ENCODE peak calls at places on chromosomes 4 and X, in six cellular contexts. W is left lung, I is GM06990, Z is lung, F is epithelial cell of esophagus, B is cardiac fibroblast. D is an unnamed sample.

GRCh38 chr4:93072292-93072691 is 756.3 kb upstream of the ATOH1 start:
- DNase-seq in Z (no peak), I (no peak), F (no peak), B (no peak), W (no peak), D (no peak)

GRCh38 chr4:98780111-98780549 is 121.7 kb upstream of the TSPAN5 start:
- DNase-seq in W (no peak), F (no peak), I (no peak), Z (no peak), B (peak; percentile 41), D (no peak)

GRCh38 chr4:102836596-102836995 is 9.2 kb upstream of the UBE2D3 start:
- DNase-seq in Z (no peak), B (no peak), F (peak; percentile 27), I (no peak), W (no peak), D (no peak)

GRCh38 chr4:76375703-76376102 is 45.2 kb downstream of the CCDC158 start:
- DNase-seq in Z (no peak), I (no peak), B (no peak), F (no peak), W (no peak), D (no peak)

GRCh38 chr4:139550724-139551429 is 5.1 kb downstream of the SETD7 start:
- DNase-seq in F (no peak), I (no peak), Z (no peak), W (no peak), B (peak; percentile 29), D (no peak)

GRCh38 chr4:151169223-151169622 is 69.8 kb downstream of the RPS3A start:
- DNase-seq in B (peak; percentile 95), W (no peak), I (no peak), F (no peak), Z (peak; percentile 55), D (no peak)

GRCh38 chr4:70992354-70992753 is 1.1 kb upstream of the DCK start:
- DNase-seq in F (peak; percentile 75), W (no peak), Z (no peak), I (no peak), B (no peak), D (no peak)

GRCh38 chrX:11666180-11666579 is 460 bp upstream of the ARHGAP6 start:
- DNase-seq in I (peak; percentile 7), F (no peak), Z (no peak), B (no peak), W (no peak), D (no peak)

GRCh38 chr4:61044837-61045236 is 155.3 kb upstream of the ADGRL3 start:
- DNase-seq in I (no peak), B (no peak), W (no peak), Z (no peak), F (no peak), D (no peak)

GRCh38 chr4:73586040-73586439 is 34.2 kb downstream of the RASSF6 start:
- DNase-seq in W (no peak), B (peak; percentile 41), F (no peak), I (no peak), Z (no peak), D (no peak)

GRCh38 chrX:112613039-112613438 is 66.7 kb downstream of the LHFPL1 start:
- DNase-seq in F (no peak), I (no peak), W (no peak), B (no peak), Z (no peak), D (no peak)

GRCh38 chrX:133543654-133544053 is 128.4 kb upstream of the GPC4 start:
- DNase-seq in I (no peak), Z (no peak), F (peak; percentile 74), W (no peak), B (no peak), D (no peak)

GRCh38 chrX:133544105-133544504 is 128.8 kb upstream of the GPC4 start:
- DNase-seq in B (peak; percentile 33), Z (no peak), W (no peak), F (peak; percentile 87), I (no peak), D (no peak)

GRCh38 chrX:133549319-133549933 is 134.1 kb upstream of the GPC4 start:
- DNase-seq in W (no peak), I (no peak), F (no peak), B (no peak), Z (no peak), D (no peak)

GRCh38 chrX:133544778-133545177 is 129.5 kb upstream of the GPC4 start:
- DNase-seq in W (no peak), B (no peak), F (peak; percentile 20), I (no peak), Z (no peak), D (no peak)

GRCh38 chrX:133546441-133546840 is 131.2 kb upstream of the GPC4 start:
- DNase-seq in I (no peak), W (no peak), Z (no peak), B (no peak), F (no peak), D (no peak)
- H3K4me3 ChIP-seq in I (no peak overlapping the region), W (no peak overlapping the region), Z (no peak overlapping the region), B (no peak overlapping the region), F (no peak overlapping the region), D (no peak overlapping the region)

DNA sequence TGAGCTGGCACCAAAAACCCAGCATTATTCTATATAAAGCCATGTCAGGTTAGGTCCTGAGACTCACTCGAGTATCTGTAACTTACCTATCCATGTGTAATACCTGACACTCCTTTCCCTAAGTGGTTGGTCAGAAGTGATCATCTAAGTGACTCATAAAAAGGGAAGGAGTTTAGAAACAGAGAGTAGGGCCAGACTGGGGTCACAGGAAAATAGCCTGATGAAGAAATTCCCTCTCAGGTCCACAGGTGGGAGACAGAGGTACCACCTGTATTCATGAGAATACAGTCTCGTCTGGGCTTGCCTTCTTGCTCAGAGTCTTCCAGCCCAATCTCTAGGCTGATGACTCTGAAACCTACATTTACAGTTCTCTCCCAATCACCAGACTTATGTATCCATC is 161.8 kb upstream of the MAP3K15 start:
- DNase-seq in F (peak; percentile 84), I (no peak), W (no peak), Z (no peak), B (no peak), D (no peak)
- TF ChIP-seq CTCF in F (no peak), I (no peak), W (no peak), Z (no peak), B (no peak), D (no peak)

DNA sequence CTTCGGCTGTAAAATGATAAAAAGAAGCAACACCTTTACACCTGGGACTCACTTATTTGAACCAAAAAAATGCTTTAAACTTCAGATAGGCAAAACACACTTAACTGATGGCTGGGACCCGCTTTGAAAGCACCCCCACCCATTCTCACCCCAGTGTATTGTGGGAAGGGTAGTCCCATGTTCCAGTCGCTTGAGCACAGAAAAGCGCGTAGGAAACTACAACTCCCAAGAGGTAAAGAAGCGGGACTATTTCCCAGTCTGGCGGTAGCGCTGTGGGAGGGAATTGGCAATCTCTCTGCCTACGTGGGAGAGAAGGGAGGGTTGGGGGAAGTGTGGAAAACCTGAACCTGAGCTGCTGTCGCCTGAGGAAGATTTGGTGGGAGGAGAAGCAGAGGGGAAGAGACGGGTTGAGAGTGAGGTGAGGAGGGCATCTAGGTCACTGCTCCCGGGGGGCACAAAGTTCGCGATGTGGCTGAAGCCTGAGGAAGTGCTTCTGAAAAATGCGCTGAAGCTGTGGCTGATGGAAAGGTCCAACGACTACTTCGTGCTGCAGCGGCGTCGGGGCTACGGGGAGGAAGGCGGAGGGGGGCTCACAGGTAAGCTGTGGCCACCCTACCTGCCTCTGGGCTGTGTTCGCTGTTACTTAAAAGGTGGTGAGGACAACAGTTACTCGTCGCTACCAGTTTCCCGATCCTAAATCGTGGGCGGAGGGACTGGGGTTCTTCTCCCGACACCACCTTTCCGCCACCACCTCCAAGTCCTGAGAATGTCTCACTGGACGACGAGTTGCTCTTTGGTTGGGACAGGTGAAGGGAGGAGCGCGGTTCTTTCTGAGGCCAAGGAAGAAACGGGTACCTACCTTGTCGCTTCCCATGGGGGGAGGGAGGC is at the start of gene TBC1D8B:
- DNase-seq in B (peak; percentile 92), Z (peak; percentile 79), I (peak; percentile 40), F (peak; percentile 90), W (peak; percentile 43), D (peak; percentile 49)
- H3K4me3 ChIP-seq in B (peak within 1 kb of the TSS; percentile 61), Z (peak within 1 kb of the TSS; percentile 49), I (peak within 1 kb of the TSS; percentile 69), F (peak within 1 kb of the TSS; percentile 74), W (peak within 1 kb of the TSS; percentile 41), D (peak within 1 kb of the TSS; percentile 66)

GRCh38 chrX:48806088-48806487 is 4.2 kb downstream of the HDAC6 start:
- DNase-seq in W (no peak), B (no peak), F (peak; percentile 2), Z (no peak), I (no peak), D (no peak)
- TF ChIP-seq CTCF in W (no peak), B (no peak), F (no peak), Z (no peak), I (no peak), D (no peak)

D was measured in GM12864.